ENCODE peak calls at places on chromosomes 4 and X, in seven cellular contexts. One of them, this sample, is unnamed.

GRCh38 chr4:44162538-44163270 is 285.9 kb downstream of the KCTD8 start:
- DNase-seq in tibial artery: no peak
- DNase-seq in GM12878: no peak
- DNase-seq in epithelial cell of esophagus: no peak
- DNase-seq in A549: no peak
- DNase-seq in keratinocyte: no peak
- DNase-seq in neural crest cell: no peak
- DNase-seq in this sample: no peak

GRCh38 chr4:188396037-188396436 is 256.8 kb downstream of the TRIML1 start:
- DNase-seq in epithelial cell of esophagus: no peak
- DNase-seq in A549: no peak
- DNase-seq in neural crest cell: no peak
- DNase-seq in tibial artery: no peak
- DNase-seq in GM12878: no peak
- DNase-seq in keratinocyte: no peak
- DNase-seq in this sample: no peak

GRCh38 chr4:7967501-7968261 is 28.0 kb upstream of the AFAP1 start:
- DNase-seq in A549: no peak
- DNase-seq in keratinocyte: no peak
- DNase-seq in tibial artery: no peak
- DNase-seq in neural crest cell: no peak
- DNase-seq in GM12878: no peak
- DNase-seq in epithelial cell of esophagus: no peak
- DNase-seq in this sample: no peak

GRCh38 chrX:64093761-64094160 is 111.7 kb downstream of the AMER1 start:
- DNase-seq in neural crest cell: no peak
- DNase-seq in keratinocyte: no peak
- DNase-seq in A549: peak; percentile 0
- DNase-seq in tibial artery: no peak
- DNase-seq in GM12878: no peak
- DNase-seq in epithelial cell of esophagus: peak; percentile 19
- DNase-seq in this sample: no peak

GRCh38 chrX:130171446-130172126 is at the start of gene RAB33A:
- DNase-seq in epithelial cell of esophagus: peak; percentile 6
- DNase-seq in keratinocyte: no peak
- DNase-seq in neural crest cell: peak; percentile 23
- DNase-seq in GM12878: no peak
- DNase-seq in tibial artery: no peak
- DNase-seq in A549: no peak
- DNase-seq in this sample: peak; percentile 87

GRCh38 chrX:139691493-139691842 is 16.5 kb downstream of the MCF2 start:
- DNase-seq in keratinocyte: no peak
- DNase-seq in neural crest cell: no peak
- DNase-seq in GM12878: no peak
- DNase-seq in tibial artery: no peak
- DNase-seq in A549: no peak
- DNase-seq in epithelial cell of esophagus: peak; percentile 4
- DNase-seq in this sample: no peak

GRCh38 chr4:169485791-169486742 is 126.3 kb downstream of the NEK1 start:
- DNase-seq in GM12878: peak; percentile 68
- DNase-seq in A549: peak; percentile 47
- DNase-seq in epithelial cell of esophagus: peak; percentile 72
- DNase-seq in neural crest cell: peak; percentile 45
- DNase-seq in tibial artery: no peak
- DNase-seq in keratinocyte: no peak
- DNase-seq in this sample: no peak

GRCh38 chr4:175874290-175874689 is 62.2 kb upstream of the GPM6A start:
- DNase-seq in epithelial cell of esophagus: no peak
- DNase-seq in neural crest cell: no peak
- DNase-seq in keratinocyte: no peak
- DNase-seq in GM12878: no peak
- DNase-seq in A549: no peak
- DNase-seq in tibial artery: no peak
- DNase-seq in this sample: no peak

GRCh38 chr4:138645289-138645688 is 370.3 kb upstream of the NOCT start:
- DNase-seq in GM12878: no peak
- DNase-seq in keratinocyte: no peak
- DNase-seq in tibial artery: no peak
- DNase-seq in neural crest cell: no peak
- DNase-seq in epithelial cell of esophagus: peak; percentile 49
- DNase-seq in A549: no peak
- DNase-seq in this sample: no peak

GRCh38 chrX:130245441-130245840 is 23.3 kb downstream of the ZNF280C start:
- DNase-seq in neural crest cell: no peak
- DNase-seq in GM12878: no peak
- DNase-seq in epithelial cell of esophagus: no peak
- DNase-seq in tibial artery: no peak
- DNase-seq in keratinocyte: no peak
- DNase-seq in A549: no peak
- DNase-seq in this sample: no peak

GRCh38 chr4:178632415-178632814 is 1190.2 kb upstream of the AGA start:
- DNase-seq in GM12878: peak; percentile 5
- DNase-seq in epithelial cell of esophagus: no peak
- DNase-seq in keratinocyte: no peak
- DNase-seq in A549: no peak
- DNase-seq in tibial artery: no peak
- DNase-seq in neural crest cell: no peak
- DNase-seq in this sample: no peak

GRCh38 chr4:81214518-81215218 is 354 bp downstream of the PRKG2 start:
- DNase-seq in GM12878: no peak
- DNase-seq in keratinocyte: no peak
- DNase-seq in neural crest cell: peak; percentile 12
- DNase-seq in A549: peak; percentile 6
- DNase-seq in tibial artery: no peak
- DNase-seq in epithelial cell of esophagus: peak; percentile 28
- DNase-seq in this sample: no peak

GRCh38 chr4:141900841-141901240 is 264.5 kb downstream of the IL15 start:
- DNase-seq in epithelial cell of esophagus: no peak
- DNase-seq in keratinocyte: no peak
- DNase-seq in tibial artery: no peak
- DNase-seq in neural crest cell: no peak
- DNase-seq in A549: no peak
- DNase-seq in GM12878: no peak
- DNase-seq in this sample: no peak

GRCh38 chr4:141899103-141899502 is 262.7 kb downstream of the IL15 start:
- DNase-seq in epithelial cell of esophagus: no peak
- DNase-seq in keratinocyte: no peak
- DNase-seq in neural crest cell: no peak
- DNase-seq in tibial artery: no peak
- DNase-seq in A549: no peak
- DNase-seq in GM12878: no peak
- DNase-seq in this sample: no peak

GRCh38 chr4:141896687-141897086 is 260.3 kb downstream of the IL15 start:
- DNase-seq in neural crest cell: no peak
- DNase-seq in keratinocyte: no peak
- DNase-seq in epithelial cell of esophagus: peak; percentile 12
- DNase-seq in A549: no peak
- DNase-seq in GM12878: no peak
- DNase-seq in tibial artery: no peak
- DNase-seq in this sample: no peak

GRCh38 chr4:141898336-141898735 is 262.0 kb downstream of the IL15 start:
- DNase-seq in epithelial cell of esophagus: no peak
- DNase-seq in neural crest cell: no peak
- DNase-seq in keratinocyte: no peak
- DNase-seq in A549: no peak
- DNase-seq in tibial artery: no peak
- DNase-seq in GM12878: no peak
- DNase-seq in this sample: no peak

GRCh38 chr4:141899541-141899940 is 263.2 kb downstream of the IL15 start:
- DNase-seq in neural crest cell: no peak
- DNase-seq in epithelial cell of esophagus: no peak
- DNase-seq in tibial artery: no peak
- DNase-seq in keratinocyte: no peak
- DNase-seq in A549: no peak
- DNase-seq in GM12878: no peak
- DNase-seq in this sample: no peak
- TF ChIP-seq CTCF in neural crest cell: no peak
- TF ChIP-seq CTCF in epithelial cell of esophagus: no peak
- TF ChIP-seq CTCF in tibial artery: no peak
- TF ChIP-seq CTCF in keratinocyte: no peak
- TF ChIP-seq CTCF in A549: no peak
- TF ChIP-seq CTCF in GM12878: no peak
- TF ChIP-seq CTCF in this sample: no peak

GRCh38 chr4:2378408-2378807 is 40.0 kb downstream of the ZFYVE28 start:
- DNase-seq in neural crest cell: no peak
- DNase-seq in tibial artery: no peak
- DNase-seq in keratinocyte: no peak
- DNase-seq in epithelial cell of esophagus: no peak
- DNase-seq in A549: no peak
- DNase-seq in GM12878: no peak
- DNase-seq in this sample: no peak

GRCh38 chr4:2377241-2377640 is 41.2 kb downstream of the ZFYVE28 start:
- DNase-seq in GM12878: no peak
- DNase-seq in A549: no peak
- DNase-seq in epithelial cell of esophagus: no peak
- DNase-seq in keratinocyte: no peak
- DNase-seq in neural crest cell: no peak
- DNase-seq in tibial artery: no peak
- DNase-seq in this sample: no peak

GRCh38 chr4:2372488-2373030 is 45.9 kb downstream of the ZFYVE28 start:
- DNase-seq in tibial artery: no peak
- DNase-seq in epithelial cell of esophagus: no peak
- DNase-seq in keratinocyte: no peak
- DNase-seq in neural crest cell: no peak
- DNase-seq in A549: no peak
- DNase-seq in GM12878: no peak
- DNase-seq in this sample: no peak

GRCh38 chr4:2373532-2373931 is 44.9 kb downstream of the ZFYVE28 start:
- DNase-seq in keratinocyte: no peak
- DNase-seq in A549: no peak
- DNase-seq in epithelial cell of esophagus: no peak
- DNase-seq in tibial artery: no peak
- DNase-seq in GM12878: no peak
- DNase-seq in neural crest cell: no peak
- DNase-seq in this sample: no peak

GRCh38 chr4:2375427-2375826 is 43.0 kb downstream of the ZFYVE28 start:
- DNase-seq in GM12878: no peak
- DNase-seq in epithelial cell of esophagus: no peak
- DNase-seq in keratinocyte: no peak
- DNase-seq in neural crest cell: no peak
- DNase-seq in tibial artery: no peak
- DNase-seq in A549: no peak
- DNase-seq in this sample: no peak
- TF ChIP-seq CTCF in GM12878: no peak
- TF ChIP-seq CTCF in epithelial cell of esophagus: no peak
- TF ChIP-seq CTCF in keratinocyte: no peak
- TF ChIP-seq CTCF in neural crest cell: no peak
- TF ChIP-seq CTCF in tibial artery: no peak
- TF ChIP-seq CTCF in A549: no peak
- TF ChIP-seq CTCF in this sample: no peak

GRCh38 chr4:159384619-159385018 is 281.7 kb downstream of the RAPGEF2 start:
- DNase-seq in tibial artery: no peak
- DNase-seq in neural crest cell: no peak
- DNase-seq in A549: no peak
- DNase-seq in keratinocyte: no peak
- DNase-seq in GM12878: no peak
- DNase-seq in epithelial cell of esophagus: no peak
- DNase-seq in this sample: no peak
- TF ChIP-seq CTCF in tibial artery: peak; percentile 15
- TF ChIP-seq CTCF in neural crest cell: no peak
- TF ChIP-seq CTCF in A549: no peak
- TF ChIP-seq CTCF in keratinocyte: no peak
- TF ChIP-seq CTCF in GM12878: no peak
- TF ChIP-seq CTCF in epithelial cell of esophagus: no peak
- TF ChIP-seq CTCF in this sample: no peak

GRCh38 chr4:139704915-139705485 is 39.4 kb downstream of the MGST2 start:
- DNase-seq in GM12878: no peak
- DNase-seq in keratinocyte: no peak
- DNase-seq in neural crest cell: no peak
- DNase-seq in A549: peak; percentile 41
- DNase-seq in epithelial cell of esophagus: peak; percentile 44
- DNase-seq in tibial artery: no peak
- DNase-seq in this sample: peak; percentile 53
- TF ChIP-seq CTCF in GM12878: peak; percentile 12
- TF ChIP-seq CTCF in keratinocyte: peak; percentile 10
- TF ChIP-seq CTCF in neural crest cell: peak; percentile 48
- TF ChIP-seq CTCF in A549: no peak
- TF ChIP-seq CTCF in epithelial cell of esophagus: peak; percentile 38
- TF ChIP-seq CTCF in tibial artery: no peak
- TF ChIP-seq CTCF in this sample: no peak

DNA sequence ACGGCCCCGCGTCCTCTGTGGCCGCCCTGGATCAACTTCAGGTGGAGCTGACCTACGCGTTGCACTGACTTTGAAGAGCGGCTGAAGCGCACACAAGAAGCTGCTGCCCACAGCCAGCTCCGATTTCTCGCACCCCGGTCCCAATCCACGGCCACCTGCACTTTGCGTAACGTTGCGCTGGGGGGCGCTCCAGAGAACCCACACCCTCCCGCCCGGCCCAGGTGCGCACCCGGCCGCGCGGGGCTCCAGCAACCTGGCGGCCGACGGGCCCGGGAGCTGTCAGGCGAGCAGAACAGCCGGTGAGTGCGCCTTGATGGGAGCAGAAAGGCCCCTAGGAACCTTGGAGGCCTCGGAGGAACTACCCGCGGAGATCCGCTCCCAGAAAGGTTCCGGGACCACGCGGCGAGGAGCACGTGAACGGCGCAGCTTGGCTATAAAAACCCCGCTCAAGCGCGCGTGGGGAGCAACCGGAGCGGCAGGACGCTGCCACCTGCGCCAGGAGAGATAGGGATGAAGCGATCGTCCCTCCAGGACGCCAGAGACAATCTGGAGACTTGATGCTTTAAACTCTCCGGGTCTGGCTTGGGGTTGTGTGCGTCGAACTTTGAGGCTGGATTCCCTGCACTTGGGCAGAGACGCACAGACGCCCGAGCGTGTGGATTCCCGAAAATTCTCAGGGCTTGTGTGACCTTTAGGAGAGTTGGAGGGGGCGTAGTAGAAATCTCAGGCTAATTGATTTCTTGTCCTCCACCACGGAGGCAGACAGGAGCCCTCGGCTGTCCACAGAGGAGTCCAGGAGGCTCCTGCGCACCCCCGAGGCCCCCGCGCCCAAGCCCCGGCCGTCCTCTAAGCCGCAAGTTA is 591 bp upstream of the NWD2 start:
- DNase-seq in tibial artery: no peak
- DNase-seq in keratinocyte: no peak
- DNase-seq in epithelial cell of esophagus: no peak
- DNase-seq in neural crest cell: peak; percentile 14
- DNase-seq in GM12878: no peak
- DNase-seq in A549: peak; percentile 4
- DNase-seq in this sample: no peak
- TF ChIP-seq CTCF in tibial artery: no peak
- TF ChIP-seq CTCF in keratinocyte: peak; percentile 18
- TF ChIP-seq CTCF in epithelial cell of esophagus: no peak
- TF ChIP-seq CTCF in neural crest cell: peak; percentile 47
- TF ChIP-seq CTCF in GM12878: no peak
- TF ChIP-seq CTCF in A549: no peak
- TF ChIP-seq CTCF in this sample: no peak

DNA sequence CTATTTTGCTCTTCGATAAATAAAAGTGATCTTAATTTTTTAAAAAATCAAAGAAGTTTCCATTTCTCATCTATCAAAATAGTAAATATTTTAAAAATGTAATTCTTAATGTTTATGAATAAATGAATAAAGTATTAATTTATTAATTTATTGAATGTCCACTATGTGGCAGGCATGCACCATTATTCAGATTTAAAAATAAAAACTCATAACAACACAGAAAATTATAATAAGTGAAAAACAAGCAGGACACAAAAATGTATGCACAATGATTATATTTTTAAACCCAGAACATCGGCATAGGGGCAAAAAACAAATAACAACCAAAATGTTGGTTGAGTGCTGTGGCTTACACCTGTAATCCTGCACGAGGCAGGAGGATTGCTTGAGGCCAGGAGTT is 5.3 kb upstream of the PYURF start:
- DNase-seq in GM12878: no peak
- DNase-seq in neural crest cell: no peak
- DNase-seq in epithelial cell of esophagus: no peak
- DNase-seq in keratinocyte: no peak
- DNase-seq in tibial artery: no peak
- DNase-seq in A549: no peak
- DNase-seq in this sample: no peak
- TF ChIP-seq CTCF in GM12878: no peak
- TF ChIP-seq CTCF in neural crest cell: peak; percentile 47
- TF ChIP-seq CTCF in epithelial cell of esophagus: no peak
- TF ChIP-seq CTCF in keratinocyte: no peak
- TF ChIP-seq CTCF in tibial artery: no peak
- TF ChIP-seq CTCF in A549: peak; percentile 39
- TF ChIP-seq CTCF in this sample: no peak

This sample was measured in lower leg skin.